ENCODE peak calls at places on chromosomes 12 and 14, in ten cellular contexts. J is smooth muscle cell of the brain vasculature; Z is fibroblast of the conjunctiva; T is stimulated activated CD4-positive, alpha-beta T cell treated with anti-CD3 and anti-CD28 coated beads, Interleukin-1b, Interleukin-23, amount 100 ng/mL, for 1 hour; X is aorta; K is psoas muscle; D is spleen; G is WTC11; W is dorsolateral prefrontal cortex; S is suprapubic skin. E is an unnamed sample.

GRCh38 chr14:75519826-75520692 is 2.2 kb upstream of the BATF start:
- DNase-seq in T (no peak), W (no peak), D (no peak), X (no peak), S (no peak), J (no peak), Z (peak), K (no peak), G (no peak), E (no peak)

GRCh38 chr12:69388371-69388770 is 28.8 kb downstream of the YEATS4 start:
- DNase-seq in T (no peak), J (peak), Z (peak), D (no peak), K (no peak), G (no peak), W (no peak), X (no peak), S (no peak), E (no peak)

GRCh38 chr12:3574986-3575385 is 84.0 kb downstream of the PRMT8 start:
- DNase-seq in D (no peak), W (no peak), G (no peak), T (no peak), Z (no peak), S (no peak), K (no peak), J (no peak), X (peak), E (no peak)

GRCh38 chr14:24965934-24966593 is 83.9 kb downstream of the STXBP6 start:
- DNase-seq in T (no peak), G (no peak), J (no peak), X (no peak), W (no peak), S (peak), D (no peak), Z (peak), K (peak), E (no peak)

GRCh38 chr12:130119241-130119861 is 42.9 kb upstream of the FZD10 start:
- DNase-seq in S (no peak), J (no peak), T (no peak), Z (no peak), W (no peak), X (no peak), D (peak), G (no peak), K (no peak), E (no peak)

GRCh38 chr14:104937161-104937560 is 12.5 kb downstream of the PLD4 start:
- DNase-seq in K (no peak), S (no peak), T (no peak), W (no peak), Z (no peak), J (no peak), X (peak), G (peak), D (no peak), E (no peak)

GRCh38 chr14:75982724-75983358 is 1.0 kb upstream of the TGFB3 start:
- DNase-seq in J (no peak), W (no peak), K (peak), D (no peak), S (peak), G (no peak), X (peak), T (peak), Z (no peak), E (peak)

GRCh38 chr14:54211562-54212308 is 185.1 kb upstream of the CDKN3 start:
- DNase-seq in T (no peak), G (no peak), X (no peak), D (no peak), W (no peak), S (no peak), Z (peak), K (no peak), J (no peak), E (no peak)

GRCh38 chr14:70714055-70714550 is 72.4 kb downstream of the TTC9 start:
- DNase-seq in T (peak), G (peak), Z (peak), K (no peak), S (no peak), X (no peak), D (no peak), J (peak), W (no peak), E (no peak)

GRCh38 chr14:75702107-75702506 is 41.1 kb downstream of the TTLL5 start:
- DNase-seq in W (no peak), S (no peak), D (no peak), Z (no peak), J (no peak), T (no peak), X (no peak), G (no peak), K (no peak), E (no peak)

GRCh38 chr12:68675098-68675842 is 11.5 kb upstream of the NUP107 start:
- DNase-seq in W (no peak), G (no peak), K (no peak), D (peak), S (no peak), J (no peak), T (no peak), Z (no peak), X (no peak), E (peak)

GRCh38 chr12:24742378-24742777 is 206.5 kb downstream of the BCAT1 start:
- DNase-seq in T (no peak), Z (no peak), S (no peak), K (peak), G (no peak), J (no peak), X (no peak), D (peak), W (no peak), E (no peak)

GRCh38 chr14:68528031-68528687 is 264.7 kb downstream of the ZFP36L1 start:
- DNase-seq in S (no peak), D (no peak), W (no peak), K (no peak), Z (no peak), X (no peak), T (no peak), J (no peak), G (no peak), E (no peak)

GRCh38 chr12:64273527-64274403 is 51.7 kb upstream of the KICS2 start:
- DNase-seq in D (no peak), S (no peak), T (no peak), G (peak), Z (no peak), W (no peak), K (no peak), X (no peak), J (no peak), E (no peak)